ENCODE peak calls at places on chromosomes 1 and 21, in eight cellular contexts. One of them, this sample, is unnamed.

GRCh38 chr1:112872551-112872962 is 83.4 kb downstream of the SLC16A1 start:
- DNase-seq in lung: no peak
- DNase-seq in psoas muscle: no peak
- DNase-seq in neural progenitor cell: peak; percentile 42
- DNase-seq in ovary: no peak
- DNase-seq in heart right ventricle: no peak
- DNase-seq in tibial artery: no peak
- DNase-seq in Peyer's patch: no peak
- DNase-seq in this sample: no peak

GRCh38 chr1:156444407-156445001 is 56.1 kb downstream of the MEF2D start:
- DNase-seq in heart right ventricle: no peak
- DNase-seq in Peyer's patch: no peak
- DNase-seq in psoas muscle: no peak
- DNase-seq in lung: no peak
- DNase-seq in ovary: no peak
- DNase-seq in tibial artery: no peak
- DNase-seq in neural progenitor cell: peak; percentile 83
- DNase-seq in this sample: no peak

GRCh38 chr1:208054485-208054884 is 143.6 kb upstream of the CD34 start:
- DNase-seq in ovary: no peak
- DNase-seq in tibial artery: no peak
- DNase-seq in heart right ventricle: no peak
- DNase-seq in psoas muscle: no peak
- DNase-seq in lung: no peak
- DNase-seq in Peyer's patch: no peak
- DNase-seq in neural progenitor cell: no peak
- DNase-seq in this sample: no peak

GRCh38 chr1:216576246-216576645 is 147.0 kb downstream of the ESRRG start:
- DNase-seq in heart right ventricle: no peak
- DNase-seq in Peyer's patch: no peak
- DNase-seq in ovary: no peak
- DNase-seq in tibial artery: no peak
- DNase-seq in lung: no peak
- DNase-seq in psoas muscle: no peak
- DNase-seq in neural progenitor cell: no peak
- DNase-seq in this sample: no peak

GRCh38 chr1:239025223-239025622 is 361.1 kb upstream of the CHRM3 start:
- DNase-seq in lung: no peak
- DNase-seq in psoas muscle: no peak
- DNase-seq in neural progenitor cell: no peak
- DNase-seq in ovary: no peak
- DNase-seq in heart right ventricle: no peak
- DNase-seq in Peyer's patch: no peak
- DNase-seq in tibial artery: no peak
- DNase-seq in this sample: no peak

GRCh38 chr1:58933599-58933926 is 149.7 kb upstream of the JUN start:
- DNase-seq in heart right ventricle: no peak
- DNase-seq in ovary: no peak
- DNase-seq in psoas muscle: no peak
- DNase-seq in lung: no peak
- DNase-seq in tibial artery: no peak
- DNase-seq in Peyer's patch: no peak
- DNase-seq in neural progenitor cell: no peak
- DNase-seq in this sample: no peak

GRCh38 chr1:234745844-234746797 is 136.1 kb upstream of the IRF2BP2 start:
- DNase-seq in psoas muscle: no peak
- DNase-seq in ovary: no peak
- DNase-seq in Peyer's patch: no peak
- DNase-seq in lung: no peak
- DNase-seq in heart right ventricle: no peak
- DNase-seq in tibial artery: no peak
- DNase-seq in neural progenitor cell: peak; percentile 60
- DNase-seq in this sample: no peak

GRCh38 chr1:87330954-87331318 is 2.3 kb downstream of the LMO4 start:
- DNase-seq in ovary: no peak
- DNase-seq in Peyer's patch: no peak
- DNase-seq in tibial artery: no peak
- DNase-seq in heart right ventricle: no peak
- DNase-seq in neural progenitor cell: peak; percentile 41
- DNase-seq in lung: no peak
- DNase-seq in psoas muscle: no peak
- DNase-seq in this sample: no peak

GRCh38 chr1:162210171-162210570 is 140.7 kb downstream of the NOS1AP start:
- DNase-seq in lung: no peak
- DNase-seq in tibial artery: no peak
- DNase-seq in ovary: no peak
- DNase-seq in heart right ventricle: no peak
- DNase-seq in neural progenitor cell: no peak
- DNase-seq in Peyer's patch: no peak
- DNase-seq in psoas muscle: no peak
- DNase-seq in this sample: no peak

GRCh38 chr1:43505077-43505780 is 25.5 kb upstream of the PTPRF start:
- DNase-seq in lung: peak; percentile 27
- DNase-seq in heart right ventricle: no peak
- DNase-seq in neural progenitor cell: no peak
- DNase-seq in Peyer's patch: no peak
- DNase-seq in psoas muscle: no peak
- DNase-seq in ovary: no peak
- DNase-seq in tibial artery: no peak
- DNase-seq in this sample: no peak

GRCh38 chr1:87226341-87226760 is 102.3 kb upstream of the LMO4 start:
- DNase-seq in tibial artery: peak; percentile 75
- DNase-seq in ovary: peak; percentile 43
- DNase-seq in heart right ventricle: peak; percentile 47
- DNase-seq in neural progenitor cell: peak; percentile 34
- DNase-seq in Peyer's patch: peak; percentile 21
- DNase-seq in lung: peak; percentile 62
- DNase-seq in psoas muscle: peak; percentile 78
- DNase-seq in this sample: no peak

GRCh38 chr1:95733031-95733430 is 499.0 kb downstream of the RWDD3 start:
- DNase-seq in psoas muscle: no peak
- DNase-seq in tibial artery: no peak
- DNase-seq in neural progenitor cell: no peak
- DNase-seq in heart right ventricle: no peak
- DNase-seq in Peyer's patch: no peak
- DNase-seq in lung: no peak
- DNase-seq in ovary: no peak
- DNase-seq in this sample: no peak

GRCh38 chr1:67332653-67333529 is 25.2 kb downstream of the IL12RB2 start:
- DNase-seq in ovary: no peak
- DNase-seq in heart right ventricle: no peak
- DNase-seq in tibial artery: no peak
- DNase-seq in psoas muscle: no peak
- DNase-seq in Peyer's patch: no peak
- DNase-seq in neural progenitor cell: no peak
- DNase-seq in lung: no peak
- DNase-seq in this sample: no peak

GRCh38 chr1:54806931-54807611 is 5.9 kb upstream of the TTC22 start:
- DNase-seq in ovary: no peak
- DNase-seq in neural progenitor cell: no peak
- DNase-seq in lung: no peak
- DNase-seq in tibial artery: peak; percentile 21
- DNase-seq in Peyer's patch: peak; percentile 12
- DNase-seq in heart right ventricle: no peak
- DNase-seq in psoas muscle: no peak
- DNase-seq in this sample: no peak

GRCh38 chr1:182430263-182431068 is 19.5 kb upstream of the RGSL1 start:
- DNase-seq in neural progenitor cell: no peak
- DNase-seq in Peyer's patch: no peak
- DNase-seq in psoas muscle: no peak
- DNase-seq in ovary: no peak
- DNase-seq in tibial artery: no peak
- DNase-seq in heart right ventricle: no peak
- DNase-seq in lung: no peak
- DNase-seq in this sample: no peak

DNA sequence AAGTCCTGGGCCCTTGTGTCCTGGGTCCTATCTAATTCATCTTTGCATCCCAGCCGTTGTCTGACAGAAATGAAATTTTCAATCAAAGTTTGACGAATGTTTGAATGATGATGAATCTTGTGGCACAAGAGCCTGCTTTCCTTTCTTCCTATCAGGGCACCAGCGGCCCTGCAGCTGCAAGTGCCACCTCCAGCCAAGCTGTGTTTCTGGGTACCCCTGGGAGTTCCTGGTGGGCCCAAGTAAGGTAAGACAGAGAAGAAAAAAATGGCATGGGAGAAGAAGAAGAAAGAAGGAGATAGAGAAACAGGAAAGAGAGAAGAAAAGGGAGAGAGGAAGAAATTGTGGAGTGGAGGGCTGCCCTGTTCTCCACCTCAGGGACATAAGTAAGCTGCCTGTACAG is 782.1 kb upstream of the TPTE start:
- DNase-seq in Peyer's patch: no peak
- DNase-seq in ovary: no peak
- DNase-seq in psoas muscle: no peak
- DNase-seq in lung: peak; percentile 27
- DNase-seq in neural progenitor cell: no peak
- DNase-seq in tibial artery: no peak
- DNase-seq in heart right ventricle: no peak
- DNase-seq in this sample: no peak
- H3K4me1 ChIP-seq in Peyer's patch: no peaks in the 10 kb centered on the region
- H3K4me1 ChIP-seq in ovary: no peaks in the 10 kb centered on the region
- H3K4me1 ChIP-seq in psoas muscle: no peaks in the 10 kb centered on the region
- H3K4me1 ChIP-seq in lung: no peaks in the 10 kb centered on the region
- H3K4me1 ChIP-seq in neural progenitor cell: no peaks in the 10 kb centered on the region
- H3K4me1 ChIP-seq in tibial artery: no peaks in the 10 kb centered on the region
- H3K4me1 ChIP-seq in heart right ventricle: no peaks in the 10 kb centered on the region
- H3K4me1 ChIP-seq in this sample: no peaks in the 10 kb centered on the region

GRCh38 chr21:35015435-35016024 is 33.6 kb downstream of the RUNX1 start:
- DNase-seq in neural progenitor cell: no peak
- DNase-seq in psoas muscle: no peak
- DNase-seq in ovary: no peak
- DNase-seq in Peyer's patch: no peak
- DNase-seq in lung: no peak
- DNase-seq in heart right ventricle: no peak
- DNase-seq in tibial artery: no peak
- DNase-seq in this sample: no peak

GRCh38 chr21:35014302-35015044 is 34.6 kb downstream of the RUNX1 start:
- DNase-seq in ovary: no peak
- DNase-seq in lung: no peak
- DNase-seq in tibial artery: no peak
- DNase-seq in psoas muscle: no peak
- DNase-seq in Peyer's patch: no peak
- DNase-seq in heart right ventricle: no peak
- DNase-seq in neural progenitor cell: no peak
- DNase-seq in this sample: no peak

GRCh38 chr21:35007348-35007747 is 41.8 kb downstream of the RUNX1 start:
- DNase-seq in Peyer's patch: no peak
- DNase-seq in neural progenitor cell: no peak
- DNase-seq in lung: no peak
- DNase-seq in psoas muscle: no peak
- DNase-seq in ovary: no peak
- DNase-seq in heart right ventricle: no peak
- DNase-seq in tibial artery: no peak
- DNase-seq in this sample: no peak

GRCh38 chr21:35010450-35010849 is 38.7 kb downstream of the RUNX1 start:
- DNase-seq in neural progenitor cell: no peak
- DNase-seq in lung: no peak
- DNase-seq in tibial artery: no peak
- DNase-seq in Peyer's patch: no peak
- DNase-seq in ovary: no peak
- DNase-seq in heart right ventricle: no peak
- DNase-seq in psoas muscle: no peak
- DNase-seq in this sample: no peak

GRCh38 chr21:35011681-35012080 is 37.4 kb downstream of the RUNX1 start:
- DNase-seq in psoas muscle: no peak
- DNase-seq in ovary: no peak
- DNase-seq in neural progenitor cell: no peak
- DNase-seq in heart right ventricle: no peak
- DNase-seq in Peyer's patch: no peak
- DNase-seq in tibial artery: no peak
- DNase-seq in lung: no peak
- DNase-seq in this sample: no peak
- H3K4me1 ChIP-seq in psoas muscle: no peaks in the 10 kb centered on the region
- H3K4me1 ChIP-seq in ovary: no peaks in the 10 kb centered on the region
- H3K4me1 ChIP-seq in neural progenitor cell: peaks cover 7% of the 10 kb centered on the region
- H3K4me1 ChIP-seq in heart right ventricle: no peaks in the 10 kb centered on the region
- H3K4me1 ChIP-seq in Peyer's patch: no peaks in the 10 kb centered on the region
- H3K4me1 ChIP-seq in tibial artery: no peaks in the 10 kb centered on the region
- H3K4me1 ChIP-seq in lung: no peaks in the 10 kb centered on the region
- H3K4me1 ChIP-seq in this sample: no peaks in the 10 kb centered on the region

DNA sequence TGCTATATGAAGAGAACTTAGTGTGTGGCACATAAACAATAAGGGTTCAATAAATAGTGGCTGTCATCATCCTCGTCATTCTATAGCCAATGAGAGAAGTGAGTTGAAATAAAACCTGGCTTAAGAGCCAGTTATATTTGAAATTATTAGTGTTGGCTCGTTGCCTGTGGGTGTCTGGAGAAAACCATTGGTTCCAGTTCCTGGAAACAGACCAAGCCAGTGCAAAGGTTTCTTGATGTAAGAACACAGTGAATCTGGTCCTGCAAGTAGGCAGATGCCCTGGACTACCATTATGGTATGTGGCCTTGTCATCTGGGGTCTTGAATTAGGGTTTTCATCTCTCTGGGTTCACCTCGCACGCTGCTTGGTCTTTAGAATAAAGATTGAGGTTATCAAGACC is 43.3 kb downstream of the URB2 start:
- DNase-seq in ovary: no peak
- DNase-seq in Peyer's patch: no peak
- DNase-seq in tibial artery: no peak
- DNase-seq in psoas muscle: no peak
- DNase-seq in lung: peak; percentile 1
- DNase-seq in neural progenitor cell: no peak
- DNase-seq in heart right ventricle: no peak
- DNase-seq in this sample: no peak
- H3K4me1 ChIP-seq in ovary: no peaks in the 10 kb centered on the region
- H3K4me1 ChIP-seq in Peyer's patch: peaks cover under 1% of the 10 kb centered on the region
- H3K4me1 ChIP-seq in tibial artery: no peaks in the 10 kb centered on the region
- H3K4me1 ChIP-seq in psoas muscle: no peaks in the 10 kb centered on the region
- H3K4me1 ChIP-seq in lung: no peaks in the 10 kb centered on the region
- H3K4me1 ChIP-seq in neural progenitor cell: no peaks in the 10 kb centered on the region
- H3K4me1 ChIP-seq in heart right ventricle: no peaks in the 10 kb centered on the region
- H3K4me1 ChIP-seq in this sample: peaks cover 4% of the 10 kb centered on the region

GRCh38 chr1:16213013-16213412 is 561 bp upstream of the ARHGEF19 start:
- DNase-seq in Peyer's patch: no peak
- DNase-seq in lung: no peak
- DNase-seq in neural progenitor cell: no peak
- DNase-seq in ovary: no peak
- DNase-seq in heart right ventricle: no peak
- DNase-seq in tibial artery: no peak
- DNase-seq in psoas muscle: no peak
- DNase-seq in this sample: no peak

GRCh38 chr1:16212251-16212961 is at the start of gene ARHGEF19:
- DNase-seq in tibial artery: no peak
- DNase-seq in Peyer's patch: no peak
- DNase-seq in heart right ventricle: no peak
- DNase-seq in lung: peak; percentile 80
- DNase-seq in neural progenitor cell: peak; percentile 54
- DNase-seq in psoas muscle: no peak
- DNase-seq in ovary: no peak
- DNase-seq in this sample: no peak

GRCh38 chr1:16210581-16210980 is 1.9 kb downstream of the ARHGEF19 start:
- DNase-seq in Peyer's patch: no peak
- DNase-seq in neural progenitor cell: no peak
- DNase-seq in tibial artery: no peak
- DNase-seq in heart right ventricle: no peak
- DNase-seq in lung: no peak
- DNase-seq in psoas muscle: no peak
- DNase-seq in ovary: no peak
- DNase-seq in this sample: no peak

GRCh38 chr1:16209847-16210407 is 2.5 kb downstream of the ARHGEF19 start:
- DNase-seq in Peyer's patch: no peak
- DNase-seq in tibial artery: no peak
- DNase-seq in neural progenitor cell: peak; percentile 27
- DNase-seq in heart right ventricle: no peak
- DNase-seq in ovary: no peak
- DNase-seq in lung: no peak
- DNase-seq in psoas muscle: no peak
- DNase-seq in this sample: no peak

GRCh38 chr1:16211824-16212223 is 628 bp downstream of the ARHGEF19 start:
- DNase-seq in tibial artery: no peak
- DNase-seq in heart right ventricle: no peak
- DNase-seq in psoas muscle: no peak
- DNase-seq in ovary: no peak
- DNase-seq in neural progenitor cell: no peak
- DNase-seq in Peyer's patch: no peak
- DNase-seq in lung: no peak
- DNase-seq in this sample: no peak
- H3K4me1 ChIP-seq in tibial artery: peaks cover 38% of the 10 kb centered on the region
- H3K4me1 ChIP-seq in heart right ventricle: peaks cover 3% of the 10 kb centered on the region
- H3K4me1 ChIP-seq in psoas muscle: peaks cover 7% of the 10 kb centered on the region
- H3K4me1 ChIP-seq in ovary: peaks cover under 1% of the 10 kb centered on the region
- H3K4me1 ChIP-seq in neural progenitor cell: peaks cover 20% of the 10 kb centered on the region
- H3K4me1 ChIP-seq in Peyer's patch: peaks cover 15% of the 10 kb centered on the region
- H3K4me1 ChIP-seq in lung: no peaks in the 10 kb centered on the region
- H3K4me1 ChIP-seq in this sample: no peaks in the 10 kb centered on the region

This sample was measured in spleen.